ENCODE peak calls at places on chromosomes 13 and 19, in seven cellular contexts. One of them, this sample, is unnamed.

GRCh38 chr19:37763488-37763887 is 15.9 kb downstream of the ZNF573 start:
- DNase-seq in Peyer's patch: no peak
- DNase-seq in mucosa of descending colon: no peak
- DNase-seq in psoas muscle: no peak
- DNase-seq in B cell: no peak
- DNase-seq in GM12878: no peak
- DNase-seq in GM20000: no peak
- DNase-seq in this sample: peak; percentile 7

GRCh38 chr19:953501-954271 is 27.9 kb downstream of the ARID3A start:
- DNase-seq in Peyer's patch: no peak
- DNase-seq in mucosa of descending colon: no peak
- DNase-seq in psoas muscle: no peak
- DNase-seq in B cell: no peak
- DNase-seq in GM12878: no peak
- DNase-seq in GM20000: no peak
- DNase-seq in this sample: no peak

GRCh38 chr19:40831502-40832430 is 18.5 kb downstream of the CYP2A6 start:
- DNase-seq in Peyer's patch: no peak
- DNase-seq in mucosa of descending colon: no peak
- DNase-seq in psoas muscle: no peak
- DNase-seq in B cell: no peak
- DNase-seq in GM12878: no peak
- DNase-seq in GM20000: no peak
- DNase-seq in this sample: no peak

GRCh38 chr13:46403851-46404731 is 17.0 kb upstream of the RUBCNL start:
- DNase-seq in Peyer's patch: no peak
- DNase-seq in mucosa of descending colon: no peak
- DNase-seq in psoas muscle: no peak
- DNase-seq in B cell: no peak
- DNase-seq in GM12878: no peak
- DNase-seq in GM20000: no peak
- DNase-seq in this sample: no peak

GRCh38 chr13:80921556-80921955 is 580.6 kb upstream of the SPRY2 start:
- DNase-seq in Peyer's patch: no peak
- DNase-seq in mucosa of descending colon: no peak
- DNase-seq in psoas muscle: no peak
- DNase-seq in B cell: no peak
- DNase-seq in GM12878: no peak
- DNase-seq in GM20000: no peak
- DNase-seq in this sample: no peak

GRCh38 chr13:113066746-113067145 is 38.8 kb upstream of the F7 start:
- DNase-seq in Peyer's patch: no peak
- DNase-seq in mucosa of descending colon: peak; percentile 26
- DNase-seq in psoas muscle: peak; percentile 39
- DNase-seq in B cell: no peak
- DNase-seq in GM12878: no peak
- DNase-seq in GM20000: no peak
- DNase-seq in this sample: no peak

GRCh38 chr19:23823952-23824389 is 65.3 kb upstream of the ZNF681 start:
- DNase-seq in Peyer's patch: no peak
- DNase-seq in mucosa of descending colon: no peak
- DNase-seq in psoas muscle: no peak
- DNase-seq in B cell: no peak
- DNase-seq in GM12878: peak; percentile 12
- DNase-seq in GM20000: no peak
- DNase-seq in this sample: peak; percentile 54

GRCh38 chr13:25783480-25784081 is 268.2 kb downstream of the SHISA2 start:
- DNase-seq in Peyer's patch: no peak
- DNase-seq in mucosa of descending colon: no peak
- DNase-seq in psoas muscle: no peak
- DNase-seq in B cell: no peak
- DNase-seq in GM12878: no peak
- DNase-seq in GM20000: no peak
- DNase-seq in this sample: no peak

GRCh38 chr19:2173841-2174577 is 10.3 kb downstream of the DOT1L start:
- DNase-seq in Peyer's patch: no peak
- DNase-seq in mucosa of descending colon: no peak
- DNase-seq in psoas muscle: no peak
- DNase-seq in B cell: peak; percentile 3
- DNase-seq in GM12878: no peak
- DNase-seq in GM20000: no peak
- DNase-seq in this sample: peak; percentile 26

GRCh38 chr19:45439569-45440258 is 16.0 kb upstream of the ERCC1 start:
- DNase-seq in Peyer's patch: peak; percentile 91
- DNase-seq in mucosa of descending colon: peak; percentile 90
- DNase-seq in psoas muscle: peak; percentile 96
- DNase-seq in B cell: peak; percentile 98
- DNase-seq in GM12878: no peak
- DNase-seq in GM20000: peak; percentile 93
- DNase-seq in this sample: peak; percentile 90

GRCh38 chr19:35363001-35363590 is 4.8 kb downstream of the FFAR3 start:
- DNase-seq in Peyer's patch: no peak
- DNase-seq in mucosa of descending colon: no peak
- DNase-seq in psoas muscle: no peak
- DNase-seq in B cell: no peak
- DNase-seq in GM12878: no peak
- DNase-seq in GM20000: no peak
- DNase-seq in this sample: no peak

GRCh38 chr13:93776936-93777335 is 550.3 kb downstream of the GPC6 start:
- DNase-seq in Peyer's patch: no peak
- DNase-seq in mucosa of descending colon: no peak
- DNase-seq in psoas muscle: no peak
- DNase-seq in B cell: no peak
- DNase-seq in GM12878: no peak
- DNase-seq in GM20000: no peak
- DNase-seq in this sample: no peak

GRCh38 chr19:42301646-42302204 is at the start of gene PRR19:
- DNase-seq in Peyer's patch: no peak
- DNase-seq in mucosa of descending colon: no peak
- DNase-seq in psoas muscle: peak; percentile 53
- DNase-seq in B cell: no peak
- DNase-seq in GM12878: no peak
- DNase-seq in GM20000: no peak
- DNase-seq in this sample: peak; percentile 45

GRCh38 chr19:46648961-46649960 is 11.7 kb downstream of the DACT3 start:
- DNase-seq in Peyer's patch: no peak
- DNase-seq in mucosa of descending colon: no peak
- DNase-seq in psoas muscle: peak; percentile 19
- DNase-seq in B cell: peak; percentile 60
- DNase-seq in GM12878: no peak
- DNase-seq in GM20000: peak; percentile 25
- DNase-seq in this sample: no peak

GRCh38 chr13:80274643-80275042 is 66.3 kb downstream of the SPRY2 start:
- DNase-seq in Peyer's patch: no peak
- DNase-seq in mucosa of descending colon: no peak
- DNase-seq in psoas muscle: no peak
- DNase-seq in B cell: no peak
- DNase-seq in GM12878: no peak
- DNase-seq in GM20000: no peak
- DNase-seq in this sample: no peak

GRCh38 chr19:3852177-3852511 is 16.7 kb downstream of the ZFR2 start:
- DNase-seq in Peyer's patch: no peak
- DNase-seq in mucosa of descending colon: no peak
- DNase-seq in psoas muscle: no peak
- DNase-seq in B cell: no peak
- DNase-seq in GM12878: no peak
- DNase-seq in GM20000: no peak
- DNase-seq in this sample: no peak

GRCh38 chr19:3855321-3855720 is 13.5 kb downstream of the ZFR2 start:
- DNase-seq in Peyer's patch: peak; percentile 76
- DNase-seq in mucosa of descending colon: peak; percentile 61
- DNase-seq in psoas muscle: no peak
- DNase-seq in B cell: no peak
- DNase-seq in GM12878: no peak
- DNase-seq in GM20000: no peak
- DNase-seq in this sample: peak; percentile 4

GRCh38 chr19:3851254-3852176 is 17.3 kb downstream of the ZFR2 start:
- DNase-seq in Peyer's patch: no peak
- DNase-seq in mucosa of descending colon: no peak
- DNase-seq in psoas muscle: no peak
- DNase-seq in B cell: no peak
- DNase-seq in GM12878: no peak
- DNase-seq in GM20000: no peak
- DNase-seq in this sample: no peak

GRCh38 chr19:3850320-3850972 is 18.4 kb downstream of the ZFR2 start:
- DNase-seq in Peyer's patch: no peak
- DNase-seq in mucosa of descending colon: no peak
- DNase-seq in psoas muscle: no peak
- DNase-seq in B cell: no peak
- DNase-seq in GM12878: no peak
- DNase-seq in GM20000: no peak
- DNase-seq in this sample: no peak

DNA sequence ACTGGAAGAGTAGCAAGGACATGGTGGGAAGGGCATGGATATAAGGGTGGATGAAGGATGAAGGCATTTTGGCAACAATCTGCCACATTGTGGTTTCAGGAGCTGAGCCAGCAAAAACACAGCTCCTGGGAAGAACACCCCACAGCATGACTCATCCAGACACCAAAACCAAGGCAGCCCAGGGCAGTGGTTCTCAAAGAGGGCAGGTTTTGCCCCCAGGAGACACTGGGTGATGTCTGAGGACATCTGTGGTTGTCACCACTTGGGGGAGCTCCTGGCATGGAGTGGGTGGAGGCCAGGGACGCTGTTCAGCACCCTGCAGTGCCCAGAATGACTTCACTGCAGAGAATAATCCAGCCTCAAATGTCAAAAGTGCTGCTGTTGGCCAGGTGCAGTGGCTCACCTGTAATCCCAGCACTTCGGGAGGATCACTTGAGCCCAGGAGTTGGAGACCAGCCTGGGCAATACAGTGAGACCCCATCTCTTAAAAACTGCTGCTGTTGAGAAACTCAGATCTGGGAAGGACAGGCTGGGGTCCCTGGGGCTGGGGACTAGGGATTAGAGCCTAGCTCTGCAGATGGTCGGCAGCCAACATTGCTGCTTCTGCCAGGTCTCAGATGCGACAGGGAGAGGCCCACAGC is 16.1 kb downstream of the ZFR2 start:
- DNase-seq in Peyer's patch: peak; percentile 63
- DNase-seq in mucosa of descending colon: no peak
- DNase-seq in psoas muscle: no peak
- DNase-seq in B cell: no peak
- DNase-seq in GM12878: no peak
- DNase-seq in GM20000: no peak
- DNase-seq in this sample: peak; percentile 21
- TF ChIP-seq CTCF in Peyer's patch: peak; percentile 52
- TF ChIP-seq CTCF in mucosa of descending colon: no peak
- TF ChIP-seq CTCF in psoas muscle: peak; percentile 14
- TF ChIP-seq CTCF in B cell: peak; percentile 47
- TF ChIP-seq CTCF in GM12878: no peak
- TF ChIP-seq CTCF in GM20000: peak; percentile 8
- TF ChIP-seq CTCF in this sample: no peak

DNA sequence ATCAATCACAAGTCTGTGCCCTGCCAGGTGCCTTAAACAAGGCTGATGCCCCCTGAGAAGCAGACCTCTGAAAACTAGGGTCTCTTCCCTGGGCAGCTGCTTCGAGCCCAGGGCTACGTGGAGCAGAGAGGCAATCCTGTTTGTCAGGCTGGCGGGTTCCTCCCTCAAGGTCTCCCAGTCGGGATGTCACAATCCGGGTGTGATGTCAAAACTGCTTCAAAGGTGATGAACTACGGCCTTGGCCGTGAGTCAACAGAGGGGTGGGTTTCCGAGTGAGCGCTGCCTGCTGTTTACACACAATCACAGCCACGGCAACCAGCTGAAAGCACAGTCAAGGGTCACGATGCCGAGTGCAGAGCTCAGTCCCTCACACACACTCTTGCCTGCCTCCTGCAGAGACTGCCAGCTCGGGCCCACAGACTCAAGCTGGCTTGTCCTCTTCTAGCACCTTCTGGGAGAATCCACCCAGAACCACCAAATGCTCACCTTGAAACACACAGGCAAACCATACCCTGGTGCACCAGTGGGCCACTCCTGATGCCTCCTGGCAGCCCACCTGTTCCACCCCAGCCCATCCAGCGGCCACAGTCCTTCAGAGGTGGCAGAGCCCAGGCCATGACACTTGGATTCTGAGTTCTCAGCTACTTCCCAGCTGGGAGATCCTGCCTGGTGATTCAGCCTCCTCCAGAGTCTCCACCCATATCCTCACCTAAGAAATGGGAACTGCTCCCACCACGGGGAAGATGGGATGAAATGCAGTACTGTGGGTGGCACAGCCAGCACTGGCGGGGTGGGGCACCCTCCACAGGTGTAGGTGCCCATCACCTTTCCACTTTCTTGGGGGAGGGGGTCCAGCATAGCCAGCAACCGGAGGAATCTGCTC is 6.8 kb downstream of the ELL start:
- DNase-seq in Peyer's patch: peak; percentile 85
- DNase-seq in mucosa of descending colon: peak; percentile 74
- DNase-seq in psoas muscle: no peak
- DNase-seq in B cell: no peak
- DNase-seq in GM12878: no peak
- DNase-seq in GM20000: no peak
- DNase-seq in this sample: no peak
- TF ChIP-seq CTCF in Peyer's patch: no peak
- TF ChIP-seq CTCF in mucosa of descending colon: no peak
- TF ChIP-seq CTCF in psoas muscle: no peak
- TF ChIP-seq CTCF in B cell: no peak
- TF ChIP-seq CTCF in GM12878: no peak
- TF ChIP-seq CTCF in GM20000: no peak
- TF ChIP-seq CTCF in this sample: no peak

GRCh38 chr13:47794963-47795362 is 206.1 kb downstream of the SUCLA2 start:
- DNase-seq in Peyer's patch: no peak
- DNase-seq in mucosa of descending colon: no peak
- DNase-seq in psoas muscle: no peak
- DNase-seq in B cell: no peak
- DNase-seq in GM12878: no peak
- DNase-seq in GM20000: no peak
- DNase-seq in this sample: no peak
- TF ChIP-seq CTCF in Peyer's patch: peak; percentile 4
- TF ChIP-seq CTCF in mucosa of descending colon: no peak
- TF ChIP-seq CTCF in psoas muscle: no peak
- TF ChIP-seq CTCF in B cell: peak; percentile 40
- TF ChIP-seq CTCF in GM12878: peak; percentile 20
- TF ChIP-seq CTCF in GM20000: no peak
- TF ChIP-seq CTCF in this sample: peak; percentile 37

GRCh38 chr19:32879741-32880140 is 10.2 kb upstream of the SLC7A9 start:
- DNase-seq in Peyer's patch: no peak
- DNase-seq in mucosa of descending colon: no peak
- DNase-seq in psoas muscle: no peak
- DNase-seq in B cell: no peak
- DNase-seq in GM12878: no peak
- DNase-seq in GM20000: peak; percentile 0
- DNase-seq in this sample: no peak

GRCh38 chr19:32880607-32881006 is 11.0 kb upstream of the SLC7A9 start:
- DNase-seq in Peyer's patch: no peak
- DNase-seq in mucosa of descending colon: no peak
- DNase-seq in psoas muscle: no peak
- DNase-seq in B cell: no peak
- DNase-seq in GM12878: no peak
- DNase-seq in GM20000: peak; percentile 3
- DNase-seq in this sample: no peak

GRCh38 chr19:32878988-32879387 is 9.4 kb upstream of the SLC7A9 start:
- DNase-seq in Peyer's patch: no peak
- DNase-seq in mucosa of descending colon: no peak
- DNase-seq in psoas muscle: peak; percentile 39
- DNase-seq in B cell: no peak
- DNase-seq in GM12878: no peak
- DNase-seq in GM20000: peak; percentile 2
- DNase-seq in this sample: no peak

GRCh38 chr19:32877977-32878745 is 8.6 kb upstream of the SLC7A9 start:
- DNase-seq in Peyer's patch: no peak
- DNase-seq in mucosa of descending colon: no peak
- DNase-seq in psoas muscle: peak; percentile 13
- DNase-seq in B cell: no peak
- DNase-seq in GM12878: no peak
- DNase-seq in GM20000: peak; percentile 1
- DNase-seq in this sample: no peak

GRCh38 chr19:32881766-32882165 is 12.2 kb upstream of the SLC7A9 start:
- DNase-seq in Peyer's patch: no peak
- DNase-seq in mucosa of descending colon: peak; percentile 37
- DNase-seq in psoas muscle: peak; percentile 27
- DNase-seq in B cell: no peak
- DNase-seq in GM12878: no peak
- DNase-seq in GM20000: peak; percentile 4
- DNase-seq in this sample: no peak
- TF ChIP-seq CTCF in Peyer's patch: no peak
- TF ChIP-seq CTCF in mucosa of descending colon: no peak
- TF ChIP-seq CTCF in psoas muscle: no peak
- TF ChIP-seq CTCF in B cell: no peak
- TF ChIP-seq CTCF in GM12878: no peak
- TF ChIP-seq CTCF in GM20000: no peak
- TF ChIP-seq CTCF in this sample: no peak